ENCODE peak calls at places on chromosomes 4 and X, in ten cellular contexts. C, F, T, D, Q, R, Z, Y, B and W are unnamed samples.

GRCh38 chr4:12689457-12689856 is 794.7 kb downstream of the RAB28 start:
- DNase-seq in C (no peak), F (no peak), T (no peak), D (no peak), Q (no peak), R (no peak), Z (no peak), Y (no peak), B (no peak), W (no peak)

GRCh38 chrX:40008841-40009461 is 88.8 kb downstream of the BCOR start:
- DNase-seq in C (no peak), F (peak), T (peak), D (no peak), Q (peak), R (no peak), Z (no peak), Y (no peak), B (peak), W (no peak)

GRCh38 chr4:159341486-159341885 is 238.6 kb downstream of the RAPGEF2 start:
- DNase-seq in C (no peak), F (no peak), T (peak), D (no peak), Q (peak), R (no peak), Z (no peak), Y (peak), B (no peak), W (no peak)

GRCh38 chr4:85760521-85760920 is 285.6 kb downstream of the ARHGAP24 start:
- DNase-seq in C (no peak), F (no peak), T (peak), D (no peak), Q (no peak), R (no peak), Z (peak), Y (no peak), B (no peak), W (no peak)

GRCh38 chrX:88604433-88605221 is 142.4 kb upstream of the CPXCR1 start:
- DNase-seq in C (no peak), F (no peak), T (peak), D (no peak), Q (no peak), R (no peak), Z (peak), Y (no peak), B (no peak), W (no peak)

GRCh38 chr4:1345905-1346780 is 865 bp upstream of the UVSSA start:
- DNase-seq in C (no peak), F (peak), T (peak), D (peak), Q (peak), R (peak), Z (peak), Y (no peak), B (peak), W (peak)

GRCh38 chrX:78029663-78030062 is 60.2 kb upstream of the PGAM4 start:
- DNase-seq in C (no peak), F (peak), T (peak), D (peak), Q (peak), R (no peak), Z (peak), Y (no peak), B (no peak), W (peak)

GRCh38 chrX:45807572-45808425 is 607.1 kb upstream of the DIPK2B start:
- DNase-seq in C (no peak), F (no peak), T (peak), D (no peak), Q (peak), R (no peak), Z (peak), Y (no peak), B (no peak), W (no peak)

GRCh38 chr4:149634368-149634767 is 181.3 kb downstream of the IQCM start:
- DNase-seq in C (no peak), F (no peak), T (no peak), D (no peak), Q (peak), R (no peak), Z (no peak), Y (no peak), B (no peak), W (no peak)

GRCh38 chr4:91170756-91171155 is 1043.6 kb downstream of the CCSER1 start:
- DNase-seq in C (no peak), F (peak), T (no peak), D (no peak), Q (no peak), R (no peak), Z (no peak), Y (no peak), B (no peak), W (no peak)

GRCh38 chrX:11663875-11664210 is 1.9 kb downstream of the ARHGAP6 start:
- DNase-seq in C (no peak), F (no peak), T (peak), D (no peak), Q (peak), R (no peak), Z (no peak), Y (no peak), B (no peak), W (no peak)

GRCh38 chr4:2417196-2417764 is 1.2 kb downstream of the ZFYVE28 start:
- DNase-seq in C (no peak), F (peak), T (no peak), D (peak), Q (no peak), R (no peak), Z (peak), Y (no peak), B (no peak), W (no peak)

GRCh38 chr4:2415213-2415612 is 3.2 kb downstream of the ZFYVE28 start:
- DNase-seq in C (no peak), F (no peak), T (no peak), D (no peak), Q (no peak), R (no peak), Z (no peak), Y (no peak), B (no peak), W (no peak)

GRCh38 chr4:2416564-2417195 is 1.8 kb downstream of the ZFYVE28 start:
- DNase-seq in C (no peak), F (peak), T (no peak), D (peak), Q (no peak), R (no peak), Z (peak), Y (no peak), B (no peak), W (no peak)

GRCh38 chr4:2417765-2418651 is at the start of gene ZFYVE28:
- DNase-seq in C (no peak), F (no peak), T (no peak), D (peak), Q (no peak), R (no peak), Z (peak), Y (no peak), B (no peak), W (no peak)

GRCh38 chr4:2415881-2416563 is 2.4 kb downstream of the ZFYVE28 start:
- DNase-seq in C (no peak), F (no peak), T (no peak), D (no peak), Q (no peak), R (no peak), Z (no peak), Y (no peak), B (no peak), W (no peak)
- H3K27ac ChIP-seq in C (peak), F (no peak), T (no peak), D (peak), Q (no peak), R (peak), Z (peak), Y (no peak), B (no peak), W (no peak)

DNA sequence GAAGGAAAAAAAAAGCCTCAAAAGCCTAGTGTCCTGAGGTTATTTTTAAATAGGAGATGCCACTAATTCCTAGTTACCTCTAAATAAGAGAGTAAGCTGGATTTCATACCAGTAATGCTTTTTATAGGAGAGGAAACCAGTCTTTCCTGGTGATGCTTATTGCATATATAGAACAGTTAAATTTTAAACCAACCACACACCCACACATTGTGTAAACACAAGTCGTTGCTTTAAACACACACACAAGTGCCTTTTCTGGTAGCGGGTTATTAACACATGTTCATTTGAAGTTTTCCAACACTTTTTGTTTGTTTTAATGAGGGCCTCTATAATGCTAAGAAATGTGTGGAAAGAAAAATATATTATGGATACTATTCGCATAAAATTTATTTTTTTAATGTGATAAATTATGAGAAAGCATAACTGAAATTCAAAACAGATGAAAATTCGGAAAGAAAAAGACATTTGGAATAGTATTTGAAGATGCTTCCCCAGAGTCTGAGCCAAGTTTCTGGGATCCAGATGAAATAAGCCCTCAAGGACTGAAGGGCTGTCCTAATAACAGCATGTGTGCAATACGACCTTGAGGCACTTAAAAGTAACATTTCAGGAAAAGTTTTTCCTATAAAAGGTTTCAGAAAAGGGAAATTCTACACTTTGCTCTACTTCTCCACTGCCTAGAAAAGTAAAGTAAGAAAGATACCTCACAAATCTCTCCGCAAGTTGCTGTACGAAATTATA is 2.0 kb downstream of the ANTXR2 start:
- DNase-seq in C (no peak), F (no peak), T (peak), D (no peak), Q (peak), R (no peak), Z (peak), Y (no peak), B (no peak), W (no peak)
- H3K4me3 ChIP-seq in C (peak), F (peak), T (peak), D (peak), Q (peak), R (no peak), Z (peak), Y (peak), B (peak), W (no peak)

GRCh38 chr4:130478406-130478805 is 1382.5 kb downstream of the C4orf33 start:
- DNase-seq in C (no peak), F (no peak), T (peak), D (no peak), Q (peak), R (no peak), Z (peak), Y (peak), B (no peak), W (no peak)
- TF ChIP-seq CTCF in C (no peak), F (no peak), T (no peak), D (no peak), Q (no peak), R (no peak), Z (no peak), Y (no peak), B (no peak), W (no peak)

GRCh38 chr4:108170729-108171540 is 2.2 kb upstream of the LEF1 start:
- DNase-seq in C (no peak), F (no peak), T (no peak), D (peak), Q (no peak), R (no peak), Z (peak), Y (no peak), B (no peak), W (no peak)
- H3K27ac ChIP-seq in C (no peak), F (no peak), T (no peak), D (no peak), Q (no peak), R (no peak), Z (no peak), Y (no peak), B (no peak), W (no peak)

GRCh38 chr4:83631066-83631465 is 95.2 kb downstream of the GPAT3 start:
- DNase-seq in C (no peak), F (no peak), T (peak), D (no peak), Q (peak), R (no peak), Z (peak), Y (peak), B (no peak), W (no peak)

GRCh38 chr4:83625807-83626206 is 89.9 kb downstream of the GPAT3 start:
- DNase-seq in C (no peak), F (no peak), T (no peak), D (no peak), Q (no peak), R (no peak), Z (no peak), Y (no peak), B (no peak), W (no peak)

GRCh38 chr4:83626245-83626843 is 90.4 kb downstream of the GPAT3 start:
- DNase-seq in C (no peak), F (no peak), T (no peak), D (no peak), Q (no peak), R (no peak), Z (no peak), Y (no peak), B (no peak), W (no peak)

GRCh38 chr4:83629945-83630684 is 94.2 kb downstream of the GPAT3 start:
- DNase-seq in C (no peak), F (no peak), T (peak), D (peak), Q (peak), R (peak), Z (peak), Y (peak), B (peak), W (no peak)
- H3K4me3 ChIP-seq in C (no peak), F (no peak), T (no peak), D (no peak), Q (no peak), R (no peak), Z (no peak), Y (no peak), B (no peak), W (no peak)

DNA sequence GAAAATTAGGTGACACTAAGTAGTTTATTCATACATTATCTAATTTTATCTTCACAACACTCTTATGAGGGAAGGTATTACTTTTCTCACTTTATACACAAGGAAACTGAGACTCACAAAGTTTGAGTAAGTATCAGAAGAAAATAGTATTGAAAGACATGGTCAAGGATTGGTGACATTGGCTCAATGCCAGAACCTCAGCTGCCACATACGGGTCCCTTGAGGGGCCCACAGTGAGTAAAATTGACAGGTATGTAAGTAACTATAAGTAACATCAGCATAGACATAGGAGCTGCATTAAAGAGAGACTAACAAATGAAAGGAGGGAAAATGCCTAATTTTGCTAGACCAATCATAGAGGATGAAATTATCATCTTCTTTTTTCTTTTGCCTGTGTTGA is 134.1 kb downstream of the COX18 start:
- DNase-seq in C (no peak), F (no peak), T (no peak), D (no peak), Q (no peak), R (no peak), Z (no peak), Y (no peak), B (no peak), W (no peak)
- TF ChIP-seq CTCF in C (no peak), F (no peak), T (no peak), D (no peak), Q (no peak), R (no peak), Z (no peak), Y (no peak), B (no peak), W (no peak)